ENCODE peak calls at places on chromosomes 7 and 10, in four cellular contexts. W, C, Z and K are unnamed samples.
A peak's percentile ranks its signal among the peaks of the same experiment; 100 is the strongest.

GRCh38 chr7:130363156-130363847 is 17.0 kb upstream of the CPA1 start:
- DNase-seq in W (peak; percentile 56), C (peak; percentile 86), Z (no peak), K (peak; percentile 39)

GRCh38 chr10:28681928-28682750 is 4.8 kb downstream of the BAMBI start:
- DNase-seq in W (no peak), C (peak; percentile 46), Z (no peak), K (no peak)

GRCh38 chr7:2230226-2230625 is 2.5 kb downstream of the MAD1L1 start:
- DNase-seq in W (no peak), C (no peak), Z (no peak), K (no peak)

GRCh38 chr10:7819126-7819470 is 793 bp downstream of the TAF3 start:
- DNase-seq in W (peak; percentile 11), C (peak; percentile 48), Z (peak; percentile 41), K (no peak)

GRCh38 chr7:4837814-4838625 is 23.8 kb downstream of the PAPOLB start:
- DNase-seq in W (no peak), C (no peak), Z (no peak), K (no peak)

GRCh38 chr7:3272691-3273141 is 28.3 kb upstream of the SDK1 start:
- DNase-seq in W (peak; percentile 36), C (peak; percentile 61), Z (no peak), K (no peak)

GRCh38 chr7:157549612-157550299 is 213.0 kb downstream of the DNAJB6 start:
- DNase-seq in W (no peak), C (no peak), Z (no peak), K (no peak)

GRCh38 chr7:26143298-26144044 is 8.5 kb upstream of the NFE2L3 start:
- DNase-seq in W (no peak), C (peak; percentile 73), Z (no peak), K (no peak)

GRCh38 chr7:38463277-38464224 is 167.6 kb downstream of the AMPH start:
- DNase-seq in W (no peak), C (peak; percentile 88), Z (no peak), K (peak; percentile 50)

GRCh38 chr7:138871691-138872090 is 73.7 kb upstream of the ATP6V0A4 start:
- DNase-seq in W (no peak), C (no peak), Z (no peak), K (no peak)

GRCh38 chr7:139650429-139651100 is 127.1 kb downstream of the CLEC2L start:
- DNase-seq in W (no peak), C (no peak), Z (no peak), K (no peak)

DNA sequence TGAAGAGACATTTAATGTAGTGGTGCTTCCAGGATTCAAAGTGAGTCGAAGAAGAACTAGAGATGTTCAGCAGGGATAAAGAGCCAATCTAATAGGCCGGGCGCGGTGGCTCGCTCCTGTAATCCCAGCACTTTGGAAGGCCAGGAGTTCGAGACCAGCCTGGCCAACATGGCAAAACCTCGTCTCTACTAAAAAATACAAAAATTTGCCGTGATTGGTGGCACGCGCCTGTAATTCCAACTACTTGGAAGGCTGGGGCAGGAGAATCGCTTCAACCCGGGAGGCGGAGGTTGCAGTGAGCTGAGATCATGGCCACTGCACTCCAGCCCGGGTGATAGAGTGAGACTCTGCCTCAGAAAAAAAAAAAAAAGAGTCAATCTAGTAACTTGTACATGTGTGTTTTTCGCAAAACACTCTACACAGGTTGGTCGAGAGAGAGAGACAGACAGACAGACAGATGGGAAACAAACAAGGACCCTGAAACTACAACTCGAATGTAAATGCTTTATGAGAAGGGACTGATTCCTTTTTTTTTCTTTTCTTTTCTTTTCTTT is 775 bp downstream of the ABCB8 start:
- DNase-seq in W (no peak), C (no peak), Z (no peak), K (no peak)
- TF ChIP-seq CTCF in W (no peak), C (no peak), Z (no peak), K (no peak)

DNA sequence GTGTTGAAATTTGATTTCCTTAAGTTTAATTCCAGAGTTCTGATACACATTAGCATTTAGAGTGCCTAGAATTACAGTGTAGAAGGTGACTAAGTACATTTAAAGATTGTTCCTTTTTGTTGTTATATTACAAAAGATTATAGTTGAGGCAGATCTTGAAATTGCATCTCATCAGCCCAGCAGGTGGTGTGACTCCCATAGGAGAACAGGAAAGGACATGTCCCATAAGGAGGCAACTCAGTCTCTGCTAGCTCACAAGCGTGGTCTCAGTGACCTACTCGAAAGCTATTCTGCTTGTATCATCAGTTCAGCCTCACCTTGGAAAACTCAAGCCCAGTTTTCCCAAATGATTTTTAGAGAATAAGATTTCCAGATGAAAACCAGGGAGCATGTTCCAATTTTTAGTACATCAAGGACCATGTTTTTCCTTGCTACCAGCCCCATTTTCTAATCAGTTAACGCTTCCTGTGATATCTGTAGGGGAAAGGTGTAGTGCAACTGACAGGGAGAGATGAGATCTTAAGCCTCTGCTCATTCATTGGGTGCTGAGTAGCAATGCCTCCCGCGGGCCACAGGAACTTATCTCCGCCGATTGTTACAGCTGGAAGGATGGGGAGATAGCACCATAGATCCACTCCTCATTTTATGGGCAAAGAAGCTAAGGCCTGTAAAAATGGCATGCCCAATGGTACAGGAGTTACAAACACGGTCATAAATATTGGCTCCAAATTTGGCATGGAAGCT is 1.1 kb upstream of the GNAI1 start:
- DNase-seq in W (no peak), C (no peak), Z (no peak), K (no peak)
- TF ChIP-seq CTCF in W (peak; percentile 9), C (no peak), Z (no peak), K (no peak)

GRCh38 chr10:106682175-106682574 is 482.3 kb downstream of the SORCS1 start:
- DNase-seq in W (no peak), C (peak; percentile 24), Z (no peak), K (no peak)
- TF ChIP-seq CTCF in W (peak; percentile 16), C (peak; percentile 8), Z (no peak), K (no peak)

DNA sequence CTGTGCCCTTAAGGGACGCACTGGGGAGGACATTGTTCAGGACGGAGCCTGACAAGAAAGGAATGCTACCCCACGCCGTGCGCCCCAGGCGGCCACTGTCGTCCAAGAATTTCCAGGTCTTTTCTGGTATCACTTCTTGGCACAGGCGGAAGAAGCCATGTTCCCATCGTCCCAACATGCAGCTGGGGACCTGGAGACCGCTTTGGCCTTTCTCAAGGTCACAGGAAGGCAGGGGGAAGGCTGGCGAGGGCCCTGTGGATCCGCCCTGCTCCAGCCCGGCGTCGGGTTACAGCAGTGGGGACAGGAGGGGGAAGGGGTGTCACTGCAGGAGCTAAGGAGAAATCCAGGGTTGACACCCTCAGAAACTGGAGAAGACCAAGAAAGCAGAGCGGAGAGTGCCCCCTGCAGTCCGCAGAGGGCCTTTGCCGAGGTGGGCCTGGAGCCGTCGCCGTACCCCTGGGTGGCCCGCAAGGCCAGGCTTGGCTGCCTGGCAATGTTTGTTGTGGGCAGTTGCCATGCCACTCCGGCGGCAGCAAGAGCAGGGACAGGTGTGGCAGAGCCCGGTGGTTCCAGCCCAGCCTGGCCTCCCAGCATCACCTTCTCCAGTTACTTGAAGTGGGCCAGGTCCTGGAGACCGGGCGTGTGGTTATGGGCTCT is 104.1 kb downstream of the LHPP start:
- DNase-seq in W (no peak), C (peak; percentile 15), Z (peak; percentile 18), K (no peak)
- TF ChIP-seq CTCF in W (peak; percentile 4), C (peak; percentile 43), Z (peak; percentile 16), K (no peak)

GRCh38 chr7:134910968-134911367 is 75.3 kb upstream of the AGBL3 start:
- DNase-seq in W (no peak), C (no peak), Z (no peak), K (no peak)
- TF ChIP-seq CTCF in W (no peak), C (no peak), Z (no peak), K (no peak)